ENCODE peak calls at places on chromosomes 12 and 14, in four cellular contexts. W is left cardiac atrium, L is omental fat pad, N is upper lobe of right lung. T is an unnamed sample.

GRCh38 chr12:104243971-104244370 is 28.4 kb downstream of the TXNRD1 start:
- ATAC-seq in W (no peak), N (no peak), L (no peak), T (no peak)

GRCh38 chr12:121513464-121514183 is 67.2 kb downstream of the KDM2B start:
- ATAC-seq in W (peak), L (peak), N (peak), T (no peak)

GRCh38 chr12:119444462-119445044 is 110.0 kb downstream of the CCDC60 start:
- ATAC-seq in N (peak), W (peak), L (no peak), T (no peak)

GRCh38 chr14:90301122-90301521 is 30.6 kb downstream of the NRDE2 start:
- ATAC-seq in N (no peak), L (no peak), W (no peak), T (peak)

GRCh38 chr12:120793357-120793756 is 67.7 kb downstream of the ACADS start:
- ATAC-seq in W (no peak), L (no peak), N (no peak), T (no peak)

GRCh38 chr12:103279444-103279843 is 216.3 kb downstream of the C12orf42 start:
- ATAC-seq in W (no peak), N (no peak), L (no peak), T (no peak)

GRCh38 chr12:96099986-96100385 is 64.6 kb upstream of the LTA4H start:
- ATAC-seq in L (no peak), N (peak), W (no peak), T (no peak)

GRCh38 chr12:6688543-6688999 is 604 bp downstream of the ZNF384 start:
- ATAC-seq in L (no peak), N (no peak), W (peak), T (no peak)

GRCh38 chr14:101780887-101781239 is 19.4 kb downstream of the PPP2R5C start:
- ATAC-seq in N (peak), L (no peak), W (peak), T (peak)

GRCh38 chr14:99077076-99077843 is 194.7 kb downstream of the BCL11B start:
- ATAC-seq in W (no peak), N (no peak), L (no peak), T (no peak)

GRCh38 chr12:48901278-48901677 is 24.0 kb downstream of the FKBP11 start:
- ATAC-seq in W (no peak), N (no peak), L (no peak), T (no peak)

GRCh38 chr14:56378474-56378873 is 201.1 kb upstream of the TMEM260 start:
- ATAC-seq in L (peak), W (peak), N (peak), T (peak)

GRCh38 chr12:69330475-69331473 is 17.4 kb upstream of the LYZ start:
- ATAC-seq in W (peak), L (peak), N (peak), T (peak)